ENCODE peak calls at places on chromosomes 7 and 10, in eight cellular contexts. K is CD4-positive, alpha-beta T cell; C is Panc1; Q is SK-N-SH treated with all-trans-retinoic acid at 6 μM for 48 hours; Y is omental fat pad; Z is activated CD8-positive, alpha-beta T cell treated with anti-CD3 and anti-CD28 coated beads for 36 hours; S is upper lobe of right lung; F is lower lobe of right lung. N is an unnamed sample.

GRCh38 chr10:116044722-116045374 is 228.2 kb downstream of the GFRA1 start:
- ATAC-seq in K (no peak), C (no peak), Q (no peak), Y (no peak), Z (no peak), S (no peak), F (peak; percentile 31), N (peak; percentile 60)

GRCh38 chr10:131312261-131312801 is 810 bp upstream of the TCERG1L start:
- ATAC-seq in K (no peak), C (no peak), Q (peak; percentile 61), Y (peak; percentile 21), Z (peak; percentile 17), S (peak; percentile 41), F (peak; percentile 66), N (no peak)

GRCh38 chr7:122858310-122858709 is 27.9 kb downstream of the CADPS2 start:
- ATAC-seq in K (no peak), C (no peak), Q (no peak), Y (no peak), Z (no peak), S (no peak), F (no peak), N (no peak)

GRCh38 chr10:44960482-44961230 is 1.1 kb downstream of the RASSF4 start:
- ATAC-seq in K (no peak), C (no peak), Q (no peak), Y (no peak), Z (no peak), S (no peak), F (no peak), N (no peak)

GRCh38 chr10:86819567-86819966 is 63.1 kb downstream of the BMPR1A start:
- ATAC-seq in K (no peak), C (no peak), Q (no peak), Y (no peak), Z (no peak), S (no peak), F (no peak), N (no peak)

GRCh38 chr7:142001163-142001874 is 5.6 kb downstream of the MGAM start:
- ATAC-seq in K (no peak), C (no peak), Q (peak; percentile 48), Y (no peak), Z (no peak), S (no peak), F (no peak), N (no peak)

GRCh38 chr10:16788125-16788524 is 29.1 kb downstream of the RSU1 start:
- ATAC-seq in K (peak; percentile 4), C (no peak), Q (no peak), Y (no peak), Z (peak; percentile 34), S (no peak), F (no peak), N (no peak)

GRCh38 chr7:80230327-80230726 is 95.7 kb downstream of the GNAI1 start:
- ATAC-seq in K (no peak), C (no peak), Q (peak; percentile 8), Y (no peak), Z (no peak), S (no peak), F (no peak), N (no peak)

GRCh38 chr10:74923556-74923955 is 97.2 kb downstream of the KAT6B start:
- ATAC-seq in K (peak; percentile 51), C (peak; percentile 38), Q (peak; percentile 41), Y (no peak), Z (peak; percentile 67), S (peak; percentile 94), F (peak; percentile 93), N (no peak)

GRCh38 chr10:97904576-97904975 is 54.9 kb downstream of the GOLGA7B start:
- ATAC-seq in K (no peak), C (no peak), Q (no peak), Y (no peak), Z (no peak), S (no peak), F (no peak), N (no peak)

GRCh38 chr10:29765330-29765729 is 130.6 kb upstream of the SVIL start:
- ATAC-seq in K (no peak), C (no peak), Q (no peak), Y (no peak), Z (no peak), S (no peak), F (no peak), N (no peak)

GRCh38 chr7:119545118-119545517 is 727.9 kb upstream of the KCND2 start:
- ATAC-seq in K (no peak), C (peak; percentile 97), Q (no peak), Y (no peak), Z (no peak), S (no peak), F (no peak), N (no peak)

GRCh38 chr7:47482013-47482761 is 99.7 kb downstream of the TNS3 start:
- ATAC-seq in K (no peak), C (peak; percentile 20), Q (peak; percentile 84), Y (peak; percentile 63), Z (peak; percentile 50), S (peak; percentile 73), F (peak; percentile 80), N (peak; percentile 44)

GRCh38 chr10:103231047-103231551 is 14.6 kb upstream of the RPEL1 start:
- ATAC-seq in K (no peak), C (peak; percentile 86), Q (peak; percentile 96), Y (peak; percentile 83), Z (no peak), S (peak; percentile 87), F (peak; percentile 83), N (peak; percentile 69)

GRCh38 chr10:69588358-69588757 is 15.1 kb upstream of the NEUROG3 start:
- ATAC-seq in K (no peak), C (no peak), Q (no peak), Y (no peak), Z (peak; percentile 74), S (no peak), F (no peak), N (no peak)

GRCh38 chr10:78954009-78954297 is 114.8 kb upstream of the ZMIZ1 start:
- ATAC-seq in K (no peak), C (no peak), Q (no peak), Y (no peak), Z (no peak), S (no peak), F (no peak), N (no peak)

GRCh38 chr10:124668517-124669051 is 75.6 kb downstream of the FAM53B start:
- ATAC-seq in K (no peak), C (no peak), Q (no peak), Y (no peak), Z (no peak), S (peak; percentile 5), F (no peak), N (no peak)

GRCh38 chr10:124693396-124693795 is 50.8 kb downstream of the FAM53B start:
- ATAC-seq in K (no peak), C (no peak), Q (no peak), Y (no peak), Z (no peak), S (no peak), F (peak; percentile 20), N (no peak)

GRCh38 chr10:121454776-121455175 is 143.5 kb downstream of the FGFR2 start:
- ATAC-seq in K (no peak), C (no peak), Q (no peak), Y (no peak), Z (no peak), S (no peak), F (no peak), N (no peak)

GRCh38 chr10:88984525-88984924 is 6.1 kb upstream of the FAS start:
- ATAC-seq in K (no peak), C (no peak), Q (no peak), Y (no peak), Z (no peak), S (no peak), F (no peak), N (no peak)

GRCh38 chr7:102050864-102051460 is 233.5 kb downstream of the CUX1 start:
- ATAC-seq in K (no peak), C (no peak), Q (no peak), Y (no peak), Z (no peak), S (no peak), F (no peak), N (no peak)

GRCh38 chr10:87674963-87675362 is 15.3 kb downstream of the PAPSS2 start:
- ATAC-seq in K (no peak), C (no peak), Q (peak; percentile 46), Y (peak; percentile 58), Z (no peak), S (no peak), F (no peak), N (no peak)

GRCh38 chr10:1022413-1022812 is 3.2 kb downstream of the IDI2 start:
- ATAC-seq in K (no peak), C (no peak), Q (no peak), Y (no peak), Z (no peak), S (no peak), F (no peak), N (no peak)

GRCh38 chr10:112805701-112806100 is 144.3 kb upstream of the TCF7L2 start:
- ATAC-seq in K (no peak), C (no peak), Q (no peak), Y (no peak), Z (no peak), S (no peak), F (no peak), N (no peak)

GRCh38 chr7:101804642-101805401 is 12.6 kb upstream of the CUX1 start:
- ATAC-seq in K (peak; percentile 53), C (peak; percentile 44), Q (peak; percentile 46), Y (peak; percentile 76), Z (peak; percentile 60), S (peak; percentile 73), F (peak; percentile 63), N (peak; percentile 46)

GRCh38 chr7:129714514-129715063 is 103.1 kb downstream of the NRF1 start:
- ATAC-seq in K (no peak), C (no peak), Q (peak; percentile 32), Y (no peak), Z (no peak), S (peak; percentile 85), F (peak; percentile 59), N (no peak)

GRCh38 chr10:80664071-80664680 is 126.5 kb downstream of the SH2D4B start:
- ATAC-seq in K (no peak), C (peak; percentile 87), Q (peak; percentile 89), Y (no peak), Z (peak; percentile 66), S (peak; percentile 88), F (peak; percentile 85), N (peak; percentile 43)

GRCh38 chr7:25802057-25802456 is 349.9 kb upstream of the NFE2L3 start:
- ATAC-seq in K (no peak), C (no peak), Q (no peak), Y (no peak), Z (no peak), S (no peak), F (no peak), N (no peak)

GRCh38 chr10:92124524-92125168 is 166.2 kb downstream of the CPEB3 start:
- ATAC-seq in K (no peak), C (peak; percentile 20), Q (peak; percentile 84), Y (peak; percentile 55), Z (no peak), S (peak; percentile 64), F (peak; percentile 62), N (peak; percentile 80)

GRCh38 chr7:40298421-40298820 is 163.6 kb downstream of the SUGCT start:
- ATAC-seq in K (no peak), C (no peak), Q (peak; percentile 57), Y (no peak), Z (no peak), S (no peak), F (no peak), N (no peak)

GRCh38 chr10:102300289-102300843 is 55.0 kb downstream of the GBF1 start:
- ATAC-seq in K (no peak), C (no peak), Q (peak; percentile 69), Y (peak; percentile 48), Z (peak; percentile 69), S (no peak), F (no peak), N (no peak)

GRCh38 chr10:62231805-62232204 is 36.8 kb downstream of the RTKN2 start:
- ATAC-seq in K (no peak), C (peak; percentile 65), Q (peak; percentile 64), Y (peak; percentile 29), Z (no peak), S (no peak), F (no peak), N (peak; percentile 7)

GRCh38 chr7:26675143-26675887 is 189.1 kb downstream of the SKAP2 start:
- ATAC-seq in K (no peak), C (no peak), Q (no peak), Y (no peak), Z (no peak), S (no peak), F (no peak), N (no peak)

GRCh38 chr10:105545101-105545500 is 904.0 kb downstream of the SORCS3 start:
- ATAC-seq in K (no peak), C (no peak), Q (no peak), Y (no peak), Z (no peak), S (no peak), F (no peak), N (no peak)